ENCODE peak calls at places on chromosomes 11 and 22, in eight cellular contexts. I is tibial nerve, Q is left ventricle myocardium inferior, W is RWPE1, E is breast epithelium, M is testis, U is keratinocyte, Y is HL-60. H is an unnamed sample.

GRCh38 chr22:45628508-45628907 is 43.1 kb upstream of the ATXN10 start:
- DNase-seq in Y (no peak), Q (no peak), U (no peak), E (no peak), I (no peak), M (no peak), W (no peak), H (peak; percentile 32)

GRCh38 chr22:29987143-29987542 is 93.1 kb upstream of the HORMAD2 start:
- DNase-seq in M (no peak), I (no peak), Q (no peak), Y (peak; percentile 62), W (no peak), E (no peak), U (no peak), H (no peak)

GRCh38 chr11:44853674-44854073 is 97.0 kb downstream of the TP53I11 start:
- DNase-seq in E (no peak), I (no peak), U (no peak), Q (no peak), Y (no peak), W (no peak), M (no peak), H (no peak)

GRCh38 chr11:57230797-57231538 is 6.1 kb downstream of the APLNR start:
- DNase-seq in W (no peak), Y (no peak), E (no peak), U (no peak), I (no peak), M (no peak), Q (no peak), H (peak; percentile 16)

GRCh38 chr11:9577551-9577950 is 4.1 kb downstream of the WEE1 start:
- DNase-seq in W (no peak), Q (no peak), I (no peak), E (no peak), M (no peak), Y (no peak), U (no peak), H (peak; percentile 67)

GRCh38 chr22:22988785-22989184 is 81.5 kb upstream of the GNAZ start:
- DNase-seq in M (no peak), U (no peak), I (no peak), E (no peak), Y (no peak), W (no peak), Q (no peak), H (no peak)

GRCh38 chr11:62457474-62457873 is 38.6 kb downstream of the SCGB1A1 start:
- DNase-seq in Q (no peak), U (no peak), W (no peak), E (no peak), M (no peak), I (no peak), Y (no peak), H (no peak)

GRCh38 chr11:80595011-80595410 is 1154.2 kb upstream of the TENM4 start:
- DNase-seq in E (no peak), W (peak; percentile 31), U (peak; percentile 40), Y (no peak), M (no peak), I (no peak), Q (no peak), H (no peak)

GRCh38 chr11:121311373-121311772 is 18.8 kb downstream of the SC5D start:
- DNase-seq in Y (no peak), E (no peak), Q (no peak), I (no peak), W (no peak), M (no peak), U (no peak), H (no peak)

GRCh38 chr11:14908214-14908880 is 16.3 kb upstream of the CYP2R1 start:
- DNase-seq in M (peak; percentile 46), W (peak; percentile 48), U (no peak), I (no peak), Y (peak; percentile 45), Q (no peak), E (no peak), H (peak; percentile 44)

GRCh38 chr11:107956543-107956942 is 28.3 kb downstream of the RAB39A start:
- DNase-seq in Q (no peak), U (no peak), W (no peak), M (no peak), I (no peak), E (no peak), Y (no peak), H (no peak)

GRCh38 chr11:17298302-17298701 is 21.8 kb downstream of the NUCB2 start:
- DNase-seq in Y (no peak), W (no peak), U (no peak), Q (no peak), I (no peak), M (no peak), E (no peak), H (no peak)

DNA sequence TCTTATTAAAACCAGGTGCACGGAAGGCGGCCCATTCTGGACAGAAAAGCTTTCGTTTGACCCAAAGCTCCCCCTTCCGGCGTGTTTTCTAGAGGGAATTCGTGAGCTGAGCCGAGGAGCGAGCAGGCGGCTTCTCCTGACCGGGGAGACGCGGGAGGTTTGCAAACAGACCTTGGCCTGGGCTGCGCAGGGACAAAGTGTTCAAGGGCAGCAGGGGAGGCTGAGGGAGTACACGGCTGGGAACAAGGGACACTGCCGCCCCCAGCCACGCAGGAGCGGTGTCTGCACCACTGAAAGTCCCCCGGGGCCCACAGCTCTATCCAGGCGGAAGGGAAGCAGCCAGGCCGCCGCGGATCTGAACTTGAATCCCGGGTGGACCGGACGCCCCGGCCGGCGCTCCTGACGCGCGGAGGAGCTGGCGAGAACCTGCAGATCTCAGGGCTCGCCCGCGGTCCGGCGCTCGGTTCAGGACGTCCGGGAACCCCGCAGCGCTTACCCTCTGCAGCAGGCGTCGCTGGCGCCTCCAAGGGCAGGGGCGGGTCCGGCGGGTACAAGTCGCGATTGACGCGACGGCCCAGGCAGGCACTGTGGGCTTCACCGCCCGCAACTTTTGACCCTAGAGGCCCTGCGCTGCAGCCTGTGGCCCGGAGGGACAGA is 101.9 kb downstream of the WT1 start:
- DNase-seq in W (no peak), I (peak; percentile 48), Q (peak; percentile 42), Y (peak; percentile 54), U (no peak), E (peak; percentile 19), M (peak; percentile 91), H (peak; percentile 76)
- TF ChIP-seq CTCF in W (peak; percentile 39), I (no peak), Q (peak; percentile 28), Y (no peak), U (peak; percentile 26), E (no peak), M (no peak), H (peak; percentile 62)

GRCh38 chr11:1292018-1292643 is 17.3 kb downstream of the TOLLIP start:
- DNase-seq in E (no peak), M (no peak), W (no peak), Q (no peak), I (no peak), U (no peak), Y (no peak), H (no peak)
- H3K27ac ChIP-seq in E (no peak overlapping the region), M (no peak overlapping the region), W (peak overlapping the region; percentile 41), Q (no peak overlapping the region), I (no peak overlapping the region), U (no peak overlapping the region), Y (no peak overlapping the region), H (no peak overlapping the region)

DNA sequence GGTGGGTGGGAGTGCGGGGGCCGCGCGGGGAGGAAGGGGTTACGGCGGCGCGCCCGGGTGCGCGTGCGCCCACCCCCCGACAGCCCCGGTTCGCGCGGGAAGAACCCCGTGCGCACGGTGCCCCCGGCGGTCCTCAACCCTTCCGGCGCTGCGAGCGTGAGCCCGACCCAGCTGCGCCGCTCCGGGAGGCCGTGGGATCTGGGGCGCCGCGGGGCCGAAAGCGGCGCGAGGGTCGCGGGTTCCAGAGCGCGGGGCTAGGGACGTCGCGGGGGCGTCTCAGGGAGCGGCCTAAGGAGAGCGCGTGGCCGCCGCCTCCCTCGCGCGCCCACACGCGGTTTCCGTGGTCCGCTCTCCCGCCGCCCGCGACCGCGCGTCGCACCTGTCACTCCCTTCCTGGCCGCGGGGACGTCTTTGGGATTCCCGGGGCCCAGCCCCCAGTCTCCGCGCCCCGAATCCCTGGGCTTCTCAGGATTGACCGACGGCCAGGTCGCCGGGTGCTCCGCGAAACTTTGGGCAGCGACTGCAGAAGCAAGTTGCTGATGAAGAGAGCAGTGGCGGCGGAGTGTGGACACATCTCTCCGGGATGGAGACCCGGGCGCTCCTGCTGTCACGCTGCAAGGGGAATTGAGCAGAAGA is 582 bp downstream of the SREBF2 start:
- DNase-seq in M (peak; percentile 62), Q (peak; percentile 30), Y (peak; percentile 38), W (no peak), E (peak; percentile 39), U (no peak), I (peak; percentile 33), H (peak; percentile 23)
- TF ChIP-seq CTCF in M (no peak), Q (no peak), Y (no peak), W (no peak), E (no peak), U (no peak), I (no peak), H (no peak)

GRCh38 chr22:37626144-37626543 is 13.3 kb upstream of the SH3BP1 start:
- DNase-seq in W (no peak), E (peak; percentile 78), Q (peak; percentile 78), I (peak; percentile 42), Y (no peak), M (peak; percentile 79), U (no peak), H (no peak)
- H3K27ac ChIP-seq in W (peak overlapping the region; percentile 76), E (peak overlapping the region; percentile 84), Q (peak overlapping the region; percentile 64), I (peak overlapping the region; percentile 43), Y (no peak overlapping the region), M (no peak overlapping the region), U (no peak overlapping the region), H (no peak overlapping the region)

GRCh38 chr11:59112494-59112893 is 5.5 kb downstream of the FAM111B start:
- DNase-seq in M (no peak), W (no peak), I (no peak), U (no peak), Q (no peak), E (no peak), Y (no peak), H (no peak)

GRCh38 chr11:59102259-59102765 is 4.7 kb upstream of the FAM111B start:
- DNase-seq in Y (peak; percentile 50), U (no peak), E (peak; percentile 35), M (peak; percentile 75), W (peak; percentile 10), I (peak; percentile 26), Q (peak; percentile 25), H (peak; percentile 46)

GRCh38 chr11:59106363-59107336 is at the start of gene FAM111B:
- DNase-seq in I (peak; percentile 48), Q (peak; percentile 82), U (peak; percentile 53), W (peak; percentile 95), E (peak; percentile 87), M (peak; percentile 91), Y (peak; percentile 30), H (peak; percentile 91)
- TF ChIP-seq CTCF in I (no peak), Q (peak; percentile 14), U (no peak), W (no peak), E (no peak), M (no peak), Y (no peak), H (no peak)